ENCODE peak calls at places on chromosomes 13 and 19, in nine cellular contexts. One of them, this sample, is unnamed.

GRCh38 chr13:44236370-44236769 is 137.3 kb upstream of the SERP2 start:
- DNase-seq in GM23338: no peak
- DNase-seq in transverse colon: no peak
- DNase-seq in H4: no peak
- DNase-seq in A673: no peak
- DNase-seq in DMS53: no peak
- DNase-seq in activated T-helper 9 cell treated with anti-CD3 and anti-CD28 coated beads, Interleukin-2, amount 50 U/mL, for 16 hours: no peak
- DNase-seq in NCI-H2029 treated with DMSO at 0.1 percent for 48 hours: no peak
- DNase-seq in psoas muscle: no peak
- DNase-seq in this sample: no peak

GRCh38 chr19:10977773-10978155 is 16.9 kb downstream of the SMARCA4 start:
- DNase-seq in GM23338: no peak
- DNase-seq in transverse colon: no peak
- DNase-seq in H4: no peak
- DNase-seq in A673: no peak
- DNase-seq in DMS53: no peak
- DNase-seq in activated T-helper 9 cell treated with anti-CD3 and anti-CD28 coated beads, Interleukin-2, amount 50 U/mL, for 16 hours: no peak
- DNase-seq in NCI-H2029 treated with DMSO at 0.1 percent for 48 hours: no peak
- DNase-seq in psoas muscle: no peak
- DNase-seq in this sample: no peak

GRCh38 chr13:30622551-30622950 is 4.8 kb downstream of the USPL1 start:
- DNase-seq in GM23338: no peak
- DNase-seq in transverse colon: no peak
- DNase-seq in H4: no peak
- DNase-seq in A673: no peak
- DNase-seq in DMS53: no peak
- DNase-seq in activated T-helper 9 cell treated with anti-CD3 and anti-CD28 coated beads, Interleukin-2, amount 50 U/mL, for 16 hours: no peak
- DNase-seq in NCI-H2029 treated with DMSO at 0.1 percent for 48 hours: no peak
- DNase-seq in psoas muscle: no peak
- DNase-seq in this sample: no peak

GRCh38 chr19:4911786-4912672 is 2.7 kb downstream of the UHRF1 start:
- DNase-seq in GM23338: peak
- DNase-seq in transverse colon: peak
- DNase-seq in H4: peak
- DNase-seq in A673: peak
- DNase-seq in DMS53: peak
- DNase-seq in activated T-helper 9 cell treated with anti-CD3 and anti-CD28 coated beads, Interleukin-2, amount 50 U/mL, for 16 hours: peak
- DNase-seq in NCI-H2029 treated with DMSO at 0.1 percent for 48 hours: no peak
- DNase-seq in psoas muscle: peak
- DNase-seq in this sample: peak

GRCh38 chr19:34274827-34275625 is 20.7 kb downstream of the GARRE1 start:
- DNase-seq in GM23338: no peak
- DNase-seq in transverse colon: no peak
- DNase-seq in H4: no peak
- DNase-seq in A673: peak
- DNase-seq in DMS53: no peak
- DNase-seq in activated T-helper 9 cell treated with anti-CD3 and anti-CD28 coated beads, Interleukin-2, amount 50 U/mL, for 16 hours: no peak
- DNase-seq in NCI-H2029 treated with DMSO at 0.1 percent for 48 hours: no peak
- DNase-seq in psoas muscle: no peak
- DNase-seq in this sample: no peak

GRCh38 chr19:33387351-33388230 is 14.1 kb downstream of the CEBPG start:
- DNase-seq in GM23338: no peak
- DNase-seq in transverse colon: no peak
- DNase-seq in H4: no peak
- DNase-seq in A673: no peak
- DNase-seq in DMS53: no peak
- DNase-seq in activated T-helper 9 cell treated with anti-CD3 and anti-CD28 coated beads, Interleukin-2, amount 50 U/mL, for 16 hours: no peak
- DNase-seq in NCI-H2029 treated with DMSO at 0.1 percent for 48 hours: no peak
- DNase-seq in psoas muscle: no peak
- DNase-seq in this sample: no peak

GRCh38 chr13:76799696-76800095 is 86.5 kb downstream of the KCTD12 start:
- DNase-seq in GM23338: no peak
- DNase-seq in transverse colon: no peak
- DNase-seq in H4: no peak
- DNase-seq in A673: no peak
- DNase-seq in DMS53: peak
- DNase-seq in activated T-helper 9 cell treated with anti-CD3 and anti-CD28 coated beads, Interleukin-2, amount 50 U/mL, for 16 hours: no peak
- DNase-seq in NCI-H2029 treated with DMSO at 0.1 percent for 48 hours: peak
- DNase-seq in psoas muscle: no peak
- DNase-seq in this sample: no peak

GRCh38 chr19:33564836-33565338 is 43.3 kb upstream of the PEPD start:
- DNase-seq in GM23338: peak
- DNase-seq in transverse colon: no peak
- DNase-seq in H4: no peak
- DNase-seq in A673: no peak
- DNase-seq in DMS53: no peak
- DNase-seq in activated T-helper 9 cell treated with anti-CD3 and anti-CD28 coated beads, Interleukin-2, amount 50 U/mL, for 16 hours: no peak
- DNase-seq in NCI-H2029 treated with DMSO at 0.1 percent for 48 hours: no peak
- DNase-seq in psoas muscle: no peak
- DNase-seq in this sample: no peak

GRCh38 chr19:3625996-3626472 is 556 bp downstream of the CACTIN start:
- DNase-seq in GM23338: no peak
- DNase-seq in transverse colon: no peak
- DNase-seq in H4: no peak
- DNase-seq in A673: no peak
- DNase-seq in DMS53: peak
- DNase-seq in activated T-helper 9 cell treated with anti-CD3 and anti-CD28 coated beads, Interleukin-2, amount 50 U/mL, for 16 hours: no peak
- DNase-seq in NCI-H2029 treated with DMSO at 0.1 percent for 48 hours: no peak
- DNase-seq in psoas muscle: no peak
- DNase-seq in this sample: no peak

GRCh38 chr13:34172048-34172447 is 354.1 kb downstream of the RFC3 start:
- DNase-seq in GM23338: no peak
- DNase-seq in transverse colon: no peak
- DNase-seq in H4: no peak
- DNase-seq in A673: no peak
- DNase-seq in DMS53: no peak
- DNase-seq in activated T-helper 9 cell treated with anti-CD3 and anti-CD28 coated beads, Interleukin-2, amount 50 U/mL, for 16 hours: no peak
- DNase-seq in NCI-H2029 treated with DMSO at 0.1 percent for 48 hours: no peak
- DNase-seq in psoas muscle: no peak
- DNase-seq in this sample: no peak

GRCh38 chr19:11279505-11280236 is 16.3 kb upstream of the TSPAN16 start:
- DNase-seq in GM23338: no peak
- DNase-seq in transverse colon: no peak
- DNase-seq in H4: no peak
- DNase-seq in A673: no peak
- DNase-seq in DMS53: peak
- DNase-seq in activated T-helper 9 cell treated with anti-CD3 and anti-CD28 coated beads, Interleukin-2, amount 50 U/mL, for 16 hours: no peak
- DNase-seq in NCI-H2029 treated with DMSO at 0.1 percent for 48 hours: no peak
- DNase-seq in psoas muscle: no peak
- DNase-seq in this sample: no peak

GRCh38 chr19:49421039-49421877 is 2.0 kb downstream of the PTH2 start:
- DNase-seq in GM23338: peak
- DNase-seq in transverse colon: peak
- DNase-seq in H4: no peak
- DNase-seq in A673: peak
- DNase-seq in DMS53: peak
- DNase-seq in activated T-helper 9 cell treated with anti-CD3 and anti-CD28 coated beads, Interleukin-2, amount 50 U/mL, for 16 hours: no peak
- DNase-seq in NCI-H2029 treated with DMSO at 0.1 percent for 48 hours: peak
- DNase-seq in psoas muscle: peak
- DNase-seq in this sample: peak

GRCh38 chr19:1086618-1087017 is 8.6 kb downstream of the POLR2E start:
- DNase-seq in GM23338: no peak
- DNase-seq in transverse colon: no peak
- DNase-seq in H4: no peak
- DNase-seq in A673: no peak
- DNase-seq in DMS53: no peak
- DNase-seq in activated T-helper 9 cell treated with anti-CD3 and anti-CD28 coated beads, Interleukin-2, amount 50 U/mL, for 16 hours: no peak
- DNase-seq in NCI-H2029 treated with DMSO at 0.1 percent for 48 hours: no peak
- DNase-seq in psoas muscle: no peak
- DNase-seq in this sample: no peak

GRCh38 chr19:44552324-44552723 is 22.8 kb upstream of the CEACAM20 start:
- DNase-seq in GM23338: peak
- DNase-seq in transverse colon: peak
- DNase-seq in H4: peak
- DNase-seq in A673: peak
- DNase-seq in DMS53: peak
- DNase-seq in activated T-helper 9 cell treated with anti-CD3 and anti-CD28 coated beads, Interleukin-2, amount 50 U/mL, for 16 hours: no peak
- DNase-seq in NCI-H2029 treated with DMSO at 0.1 percent for 48 hours: no peak
- DNase-seq in psoas muscle: no peak
- DNase-seq in this sample: peak

GRCh38 chr19:6737873-6738725 is 719 bp upstream of the GPR108 start:
- DNase-seq in GM23338: peak
- DNase-seq in transverse colon: peak
- DNase-seq in H4: peak
- DNase-seq in A673: peak
- DNase-seq in DMS53: peak
- DNase-seq in activated T-helper 9 cell treated with anti-CD3 and anti-CD28 coated beads, Interleukin-2, amount 50 U/mL, for 16 hours: peak
- DNase-seq in NCI-H2029 treated with DMSO at 0.1 percent for 48 hours: peak
- DNase-seq in psoas muscle: peak
- DNase-seq in this sample: no peak

GRCh38 chr13:27280009-27280646 is 9.5 kb downstream of the RASL11A start:
- DNase-seq in GM23338: no peak
- DNase-seq in transverse colon: no peak
- DNase-seq in H4: no peak
- DNase-seq in A673: no peak
- DNase-seq in DMS53: no peak
- DNase-seq in activated T-helper 9 cell treated with anti-CD3 and anti-CD28 coated beads, Interleukin-2, amount 50 U/mL, for 16 hours: no peak
- DNase-seq in NCI-H2029 treated with DMSO at 0.1 percent for 48 hours: no peak
- DNase-seq in psoas muscle: no peak
- DNase-seq in this sample: no peak

This sample was measured in osteocyte.